ENCODE peak calls at places on chromosomes 6 and 20, in four cellular contexts. W, H, E and U are unnamed samples.

GRCh38 chr6:5606546-5606945 is 345.2 kb downstream of the FARS2 start:
- DNase-seq in H (no peak), E (no peak), W (no peak), U (no peak)

GRCh38 chr6:82611751-82612150 is 248.1 kb downstream of the TPBG start:
- DNase-seq in W (no peak), E (no peak), H (no peak), U (no peak)

GRCh38 chr20:8777866-8778265 is 291.0 kb upstream of the PLCB4 start:
- DNase-seq in H (no peak), E (no peak), W (no peak), U (no peak)

GRCh38 chr6:37007340-37008043 is 2.0 kb downstream of the FGD2 start:
- DNase-seq in H (no peak), E (no peak), W (no peak), U (no peak)

GRCh38 chr6:161227004-161227950 is 46.6 kb downstream of the AGPAT4 start:
- DNase-seq in W (no peak), E (no peak), H (no peak), U (no peak)

GRCh38 chr6:113719056-113719455 is 138.1 kb upstream of the MARCKS start:
- DNase-seq in E (no peak), W (no peak), H (no peak), U (no peak)

GRCh38 chr6:93420163-93420806 is 926 bp upstream of the EPHA7 start:
- DNase-seq in H (no peak), E (no peak), W (no peak), U (no peak)

GRCh38 chr6:91273729-91274128 is 686.9 kb upstream of the MAP3K7 start:
- DNase-seq in E (no peak), W (no peak), H (no peak), U (no peak)

GRCh38 chr20:45320948-45321595 is 13.0 kb upstream of the MATN4 start:
- DNase-seq in H (no peak), W (peak), E (no peak), U (no peak)

GRCh38 chr6:11732036-11732545 is 46.5 kb downstream of the ADTRP start:
- DNase-seq in H (no peak), E (no peak), W (peak), U (no peak)

GRCh38 chr20:33837096-33837830 is 26.1 kb downstream of the CHMP4B start:
- DNase-seq in E (no peak), W (no peak), H (no peak), U (no peak)
- TF ChIP-seq TCF12 in E (no peak), W (no peak), H (no peak), U (no peak)

DNA sequence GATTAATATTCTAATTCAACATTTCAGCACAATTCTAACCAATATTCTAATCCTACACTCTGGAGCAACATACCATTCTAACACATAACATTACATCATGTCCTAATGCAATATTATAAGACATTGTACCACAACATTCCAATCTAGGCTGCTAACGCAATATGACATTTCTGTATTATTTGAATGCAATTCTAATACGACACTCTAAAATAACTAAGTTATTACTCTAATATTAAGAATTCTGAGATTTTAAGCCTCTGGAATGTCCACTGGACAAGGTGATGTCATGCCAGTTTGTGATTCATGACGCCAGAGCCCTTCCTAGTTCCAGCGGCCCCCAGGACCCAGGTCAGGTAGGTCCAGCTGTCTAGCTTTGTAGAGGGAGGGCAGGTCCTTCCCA is 69.7 kb upstream of the SIRPA start:
- DNase-seq in E (no peak), H (no peak), W (no peak), U (no peak)
- TF ChIP-seq TCF12 in E (peak), H (no peak), W (no peak), U (no peak)

GRCh38 chr6:40187654-40188053 is 253.4 kb upstream of the MOCS1 start:
- DNase-seq in H (no peak), E (no peak), W (no peak), U (no peak)

GRCh38 chr6:40188931-40189330 is 254.7 kb upstream of the MOCS1 start:
- DNase-seq in E (no peak), H (no peak), W (no peak), U (no peak)

GRCh38 chr6:40181367-40181766 is 247.1 kb upstream of the MOCS1 start:
- DNase-seq in E (no peak), H (no peak), W (no peak), U (no peak)

GRCh38 chr6:40185486-40185885 is 251.2 kb upstream of the MOCS1 start:
- DNase-seq in H (no peak), E (no peak), W (no peak), U (no peak)

DNA sequence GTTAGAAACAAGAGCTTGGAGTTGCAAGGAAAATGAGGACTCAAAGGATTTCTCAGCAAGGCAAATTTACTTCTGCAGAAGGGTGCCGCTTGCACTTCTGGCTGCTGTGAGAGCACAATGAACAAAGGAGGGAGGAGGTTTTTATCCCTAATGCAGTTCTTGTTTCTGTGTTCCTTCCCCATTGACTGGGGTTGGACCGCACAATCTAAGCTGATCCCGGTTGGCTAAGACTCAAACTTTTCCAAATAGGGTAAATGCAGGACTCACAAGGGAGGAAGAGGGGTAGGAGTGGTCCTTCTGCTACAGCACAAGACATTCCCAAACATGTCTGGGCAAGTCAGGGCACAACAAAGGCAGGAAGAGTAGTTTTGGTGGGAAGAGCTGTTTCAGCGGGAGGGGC is 249.6 kb upstream of the MOCS1 start:
- DNase-seq in E (no peak), H (no peak), W (no peak), U (no peak)
- TF ChIP-seq TCF12 in E (no peak), H (no peak), W (no peak), U (no peak)

DNA sequence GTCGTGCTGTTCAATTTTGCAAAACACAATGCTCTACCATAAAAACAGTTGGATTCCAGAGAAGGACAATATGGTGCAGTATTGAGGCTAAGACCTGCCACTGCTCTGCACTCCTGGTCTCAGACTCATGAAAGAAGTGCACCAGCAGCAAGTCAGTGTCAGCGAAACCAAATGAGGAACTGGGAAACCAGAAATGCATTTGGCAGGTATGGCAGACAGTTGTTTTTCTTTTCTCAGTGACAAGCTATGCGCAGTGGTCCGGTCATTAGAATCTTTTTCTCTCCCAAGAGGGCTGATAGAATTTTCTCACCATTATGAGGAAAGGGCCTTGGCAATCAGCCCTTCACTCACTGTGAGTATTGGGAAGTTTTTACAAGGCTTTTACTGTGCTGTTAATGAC is 158.5 kb downstream of the DOK5 start:
- DNase-seq in E (no peak), W (peak), H (no peak), U (no peak)
- TF ChIP-seq TCF12 in E (no peak), W (peak), H (no peak), U (no peak)